ENCODE peak calls at places on chromosomes 12 and 14, in four cellular contexts. M, Q, C and B are unnamed samples.

GRCh38 chr12:123512838-123513665 is 20.5 kb downstream of the RILPL1 start:
- DNase-seq in C (no peak), Q (no peak), M (no peak), B (no peak)

GRCh38 chr12:84994436-84994835 is 41.6 kb downstream of the TSPAN19 start:
- DNase-seq in M (no peak), Q (peak), C (no peak), B (peak)

GRCh38 chr14:79011091-79011919 is 841.1 kb downstream of the NRXN3 start:
- DNase-seq in C (no peak), Q (peak), M (peak), B (peak)

GRCh38 chr12:101671157-101671791 is 26.2 kb upstream of the CHPT1 start:
- DNase-seq in Q (no peak), C (peak), M (no peak), B (no peak)

GRCh38 chr12:51471465-51471864 is 46.8 kb downstream of the SLC4A8 start:
- DNase-seq in Q (no peak), M (no peak), C (no peak), B (peak)

GRCh38 chr14:54697806-54698205 is 130.9 kb downstream of the SAMD4A start:
- DNase-seq in M (no peak), Q (no peak), C (no peak), B (no peak)

GRCh38 chr12:1797011-1797901 is 23.1 kb upstream of the LRTM2 start:
- DNase-seq in Q (no peak), C (no peak), M (no peak), B (no peak)

GRCh38 chr12:131921866-131922769 is 7.0 kb upstream of the PUS1 start:
- DNase-seq in Q (no peak), C (no peak), M (no peak), B (no peak)

GRCh38 chr12:2049604-2050540 is 2.9 kb upstream of the CACNA1C start:
- DNase-seq in Q (peak), M (no peak), C (no peak), B (no peak)

GRCh38 chr12:102479099-102479887 is 1.1 kb downstream of the IGF1 start:
- DNase-seq in M (no peak), Q (no peak), C (peak), B (no peak)

GRCh38 chr12:30329281-30329680 is 366.4 kb downstream of the IPO8 start:
- DNase-seq in C (no peak), M (no peak), Q (no peak), B (no peak)

GRCh38 chr12:53976172-53976822 is 1.5 kb upstream of the HOTAIR start:
- DNase-seq in Q (no peak), M (no peak), C (no peak), B (no peak)

GRCh38 chr14:94623856-94624499 is 11.8 kb downstream of the SERPINA3 start:
- DNase-seq in C (no peak), Q (no peak), M (no peak), B (no peak)

GRCh38 chr12:70660620-70661219 is 23.5 kb upstream of the PTPRB start:
- DNase-seq in M (peak), C (no peak), Q (peak), B (peak)

GRCh38 chr14:54170301-54170700 is 213.7 kb upstream of the BMP4 start:
- DNase-seq in M (no peak), C (no peak), Q (no peak), B (no peak)

GRCh38 chr14:96538097-96538496 is 35.9 kb downstream of the PAPOLA start:
- DNase-seq in Q (no peak), M (no peak), C (no peak), B (no peak)

GRCh38 chr12:71178162-71178561 is 20.4 kb upstream of the TSPAN8 start:
- DNase-seq in M (no peak), C (no peak), Q (no peak), B (no peak)

GRCh38 chr12:69502342-69503081 is 32.3 kb downstream of the FRS2 start:
- DNase-seq in Q (no peak), M (no peak), C (no peak), B (no peak)

GRCh38 chr14:58488550-58488949 is 61.0 kb downstream of the KIAA0586 start:
- DNase-seq in Q (peak), C (no peak), M (no peak), B (peak)

GRCh38 chr14:67641902-67642749 is 22.4 kb downstream of the ARG2 start:
- DNase-seq in Q (no peak), C (no peak), M (no peak), B (no peak)

GRCh38 chr14:99252940-99253868 is 18.8 kb downstream of the BCL11B start:
- DNase-seq in M (no peak), C (no peak), Q (no peak), B (no peak)

GRCh38 chr12:95673576-95673975 is 117.0 kb downstream of the NTN4 start:
- DNase-seq in Q (no peak), C (no peak), M (no peak), B (no peak)

GRCh38 chr14:99971929-99972747 is 93.1 kb upstream of the EVL start:
- DNase-seq in C (no peak), M (no peak), Q (peak), B (no peak)

GRCh38 chr12:132161046-132161781 is 17.0 kb downstream of the NOC4L start:
- DNase-seq in M (no peak), C (no peak), Q (peak), B (no peak)

GRCh38 chr14:89695846-89696245 is 258.7 kb downstream of the EFCAB11 start:
- DNase-seq in Q (no peak), C (no peak), M (no peak), B (no peak)

GRCh38 chr14:65412189-65412846 is at the start of gene FUT8:
- DNase-seq in Q (peak), C (peak), M (peak), B (peak)

GRCh38 chr14:65412881-65413738 is 580 bp downstream of the FUT8 start:
- DNase-seq in M (no peak), C (no peak), Q (peak), B (peak)

GRCh38 chr14:65415613-65416012 is 3.1 kb downstream of the FUT8 start:
- DNase-seq in C (no peak), Q (no peak), M (no peak), B (no peak)

GRCh38 chr14:65413739-65414045 is 1.2 kb downstream of the FUT8 start:
- DNase-seq in C (no peak), Q (no peak), M (no peak), B (no peak)

GRCh38 chr14:65414961-65415589 is 2.5 kb downstream of the FUT8 start:
- DNase-seq in Q (peak), C (no peak), M (no peak), B (peak)
- TF ChIP-seq FOS in Q (no peak), C (no peak), M (no peak), B (no peak)

GRCh38 chr14:75591331-75591946 is 13.0 kb downstream of the FLVCR2 start:
- DNase-seq in Q (no peak), M (no peak), C (no peak), B (no peak)

GRCh38 chr14:75591987-75592575 is 13.7 kb downstream of the FLVCR2 start:
- DNase-seq in Q (no peak), C (no peak), M (no peak), B (no peak)

GRCh38 chr14:75589896-75590295 is 11.5 kb downstream of the FLVCR2 start:
- DNase-seq in C (no peak), M (no peak), Q (no peak), B (no peak)

DNA sequence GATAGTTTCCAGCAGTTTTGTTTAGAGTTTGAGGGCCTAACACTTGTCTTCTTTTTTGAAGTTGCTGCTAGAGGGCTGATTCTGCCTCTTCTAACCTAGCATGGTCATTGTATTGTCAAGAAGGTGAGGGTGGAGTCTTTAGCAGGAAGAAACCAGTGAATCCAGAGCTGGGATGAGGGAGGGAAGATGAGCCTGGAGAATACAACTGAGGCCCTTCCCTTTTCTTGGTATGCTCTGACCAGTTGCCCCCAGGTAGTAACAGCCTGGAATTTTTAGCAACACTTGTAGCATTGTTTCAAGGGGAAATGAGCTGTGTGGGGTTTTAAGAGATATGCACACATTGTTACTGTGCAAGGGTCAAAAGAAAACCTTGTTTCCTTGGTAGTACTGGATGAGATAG is 9.0 kb downstream of the FLVCR2 start:
- DNase-seq in C (no peak), M (no peak), Q (no peak), B (no peak)
- H2AFZ ChIP-seq in C (no peak), M (no peak), Q (no peak), B (no peak)

GRCh38 chr14:73227812-73228781 is 9.2 kb upstream of the PAPLN start:
- DNase-seq in Q (peak), M (peak), C (no peak), B (peak)

GRCh38 chr14:73221945-73222344 is 15.4 kb upstream of the PAPLN start:
- DNase-seq in Q (peak), M (no peak), C (no peak), B (peak)

GRCh38 chr14:73223049-73223448 is 14.3 kb upstream of the PAPLN start:
- DNase-seq in Q (no peak), C (peak), M (no peak), B (no peak)
- H3K4me3 ChIP-seq in Q (no peak), C (no peak), M (no peak), B (no peak)

GRCh38 chr14:42424501-42424900 is 817.8 kb downstream of the LRFN5 start:
- DNase-seq in C (no peak), Q (peak), M (no peak), B (no peak)

GRCh38 chr14:42428996-42429395 is 822.3 kb downstream of the LRFN5 start:
- DNase-seq in C (peak), Q (no peak), M (no peak), B (no peak)

DNA sequence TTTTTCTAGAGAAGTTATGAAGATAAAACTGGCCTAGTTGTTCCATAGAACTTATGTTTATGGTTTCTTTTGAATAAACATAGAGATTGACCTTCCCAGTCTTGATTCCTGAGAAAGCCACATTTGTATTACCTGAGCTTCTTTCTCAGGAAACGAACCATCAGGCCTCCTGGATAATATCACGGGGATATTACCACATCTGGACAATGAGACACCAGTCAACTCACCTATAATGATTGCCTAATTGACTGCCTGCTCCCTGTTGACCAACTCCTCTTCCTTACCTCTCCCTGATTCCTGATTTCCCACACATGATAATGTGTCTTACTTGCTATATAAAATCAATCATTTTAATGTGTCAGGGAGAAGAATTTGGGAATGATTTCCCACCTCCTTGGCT is 822.7 kb downstream of the LRFN5 start:
- DNase-seq in C (no peak), M (no peak), Q (no peak), B (no peak)
- TF ChIP-seq FOS in C (no peak), M (no peak), Q (no peak), B (no peak)

DNA sequence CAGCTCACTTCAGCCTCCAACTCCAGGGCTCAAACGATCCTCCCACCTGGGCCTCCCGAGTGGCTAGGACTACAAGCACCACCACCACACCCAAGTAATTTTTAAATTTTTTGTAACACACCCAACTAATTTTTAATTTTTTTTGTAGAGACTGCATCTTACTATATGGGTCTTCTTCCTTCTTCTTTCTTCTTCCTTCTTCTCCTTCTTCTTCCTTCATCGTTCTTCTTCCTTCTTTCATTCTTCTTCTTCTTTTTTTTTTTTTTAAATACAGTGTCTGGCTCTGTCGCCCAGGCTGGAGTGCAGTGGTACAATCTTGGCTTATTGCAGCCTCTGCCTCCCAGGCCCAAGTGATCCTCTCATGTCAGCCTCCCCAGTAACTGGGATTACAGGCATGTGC is 965 bp upstream of the CREBL2 start:
- DNase-seq in Q (no peak), C (no peak), M (no peak), B (no peak)
- H2AFZ ChIP-seq in Q (no peak), C (peak), M (peak), B (peak)